ENCODE peak calls at places on chromosomes 16 and 17, in four cellular contexts. M is H9, N is IMR-90, S is H1. Q is an unnamed sample.

GRCh38 chr17:17836818-17837379 is at the start of gene SREBF1:
- DNase-seq in M (peak; percentile 87), N (peak; percentile 37), S (peak; percentile 84), Q (peak; percentile 74)

GRCh38 chr16:24218299-24218698 is 37.8 kb upstream of the CACNG3 start:
- DNase-seq in M (no peak), N (no peak), S (no peak), Q (no peak)

GRCh38 chr16:53220585-53220984 is 165.8 kb downstream of the CHD9 start:
- DNase-seq in M (no peak), N (peak; percentile 58), S (no peak), Q (peak; percentile 65)

GRCh38 chr17:80446645-80447405 is 29.6 kb downstream of the NPTX1 start:
- DNase-seq in M (no peak), N (peak; percentile 58), S (no peak), Q (no peak)

GRCh38 chr16:85033153-85033552 is 5.6 kb downstream of the KIAA0513 start:
- DNase-seq in M (peak; percentile 45), N (no peak), S (no peak), Q (no peak)

GRCh38 chr16:84503751-84504395 is 586 bp downstream of the MEAK7 start:
- DNase-seq in M (no peak), N (peak; percentile 55), S (no peak), Q (no peak)

GRCh38 chr16:29994613-29995329 is 646 bp downstream of the HIRIP3 start:
- DNase-seq in M (no peak), N (peak; percentile 66), S (peak; percentile 90), Q (peak; percentile 69)

GRCh38 chr16:2852731-2853507 is 5.1 kb downstream of the PRSS22 start:
- DNase-seq in M (no peak), N (no peak), S (no peak), Q (no peak)

GRCh38 chr17:81339502-81340296 is 44.6 kb upstream of the SLC38A10 start:
- DNase-seq in M (peak; percentile 78), N (no peak), S (peak; percentile 53), Q (peak; percentile 79)

GRCh38 chr16:56981729-56982271 is 7.6 kb upstream of the NLRC5 start:
- DNase-seq in M (no peak), N (no peak), S (no peak), Q (no peak)

GRCh38 chr16:79339863-79340262 is 260.7 kb downstream of the MAF start:
- DNase-seq in M (no peak), N (no peak), S (no peak), Q (no peak)

GRCh38 chr17:9414471-9414870 is 161.1 kb downstream of the STX8 start:
- DNase-seq in M (no peak), N (no peak), S (no peak), Q (no peak)

GRCh38 chr17:66793810-66794209 is 41.1 kb upstream of the CACNG5 start:
- DNase-seq in M (no peak), N (no peak), S (no peak), Q (no peak)

GRCh38 chr17:67244621-67245072 is 349 bp downstream of the HELZ start:
- DNase-seq in M (no peak), N (no peak), S (no peak), Q (no peak)

GRCh38 chr17:18263885-18264682 is 3.6 kb downstream of the MIEF2 start:
- DNase-seq in M (peak; percentile 49), N (no peak), S (no peak), Q (no peak)

GRCh38 chr16:86531193-86531550 is 20.8 kb downstream of the FOXF1 start:
- DNase-seq in M (no peak), N (no peak), S (no peak), Q (no peak)

GRCh38 chr16:85800321-85800669 is 800 bp downstream of the COX4I1 start:
- DNase-seq in M (no peak), N (no peak), S (no peak), Q (no peak)

GRCh38 chr17:43927101-43927935 is 15.0 kb downstream of the PPY start:
- DNase-seq in M (no peak), N (no peak), S (no peak), Q (no peak)

GRCh38 chr17:42518046-42518754 is 17.8 kb upstream of the NAGLU start:
- DNase-seq in M (peak; percentile 22), N (peak; percentile 98), S (no peak), Q (no peak)

GRCh38 chr17:70871180-70871818 is 702.0 kb downstream of the KCNJ2 start:
- DNase-seq in M (no peak), N (no peak), S (no peak), Q (peak; percentile 17)

GRCh38 chr17:74853048-74853397 is 6.7 kb downstream of the GRIN2C start:
- DNase-seq in M (no peak), N (no peak), S (no peak), Q (no peak)

GRCh38 chr17:6551356-6551755 is 5.0 kb downstream of the PITPNM3 start:
- DNase-seq in M (no peak), N (no peak), S (no peak), Q (no peak)

GRCh38 chr16:50800074-50800473 is 58.2 kb downstream of the CYLD start:
- DNase-seq in M (no peak), N (no peak), S (no peak), Q (peak; percentile 26)

GRCh38 chr17:51342257-51342656 is 81.9 kb downstream of the UTP18 start:
- DNase-seq in M (no peak), N (no peak), S (no peak), Q (no peak)

GRCh38 chr16:49348408-49349176 is 25.0 kb upstream of the C16orf78 start:
- DNase-seq in M (peak; percentile 56), N (no peak), S (no peak), Q (peak; percentile 48)

GRCh38 chr17:81839301-81839700 is 4.5 kb upstream of the PPP1R27 start:
- DNase-seq in M (no peak), N (no peak), S (no peak), Q (no peak)

GRCh38 chr17:74153821-74154430 is 49.6 kb upstream of the RPL38 start:
- DNase-seq in M (peak; percentile 24), N (no peak), S (peak; percentile 38), Q (no peak)

GRCh38 chr17:39709319-39709997 is 9.6 kb downstream of the ERBB2 start:
- DNase-seq in M (no peak), N (no peak), S (no peak), Q (no peak)

GRCh38 chr17:8020251-8020650 is 17.8 kb downstream of the GUCY2D start:
- DNase-seq in M (no peak), N (no peak), S (no peak), Q (no peak)

GRCh38 chr16:54847207-54847606 is 83.5 kb upstream of the IRX5 start:
- DNase-seq in M (no peak), N (no peak), S (no peak), Q (no peak)

DNA sequence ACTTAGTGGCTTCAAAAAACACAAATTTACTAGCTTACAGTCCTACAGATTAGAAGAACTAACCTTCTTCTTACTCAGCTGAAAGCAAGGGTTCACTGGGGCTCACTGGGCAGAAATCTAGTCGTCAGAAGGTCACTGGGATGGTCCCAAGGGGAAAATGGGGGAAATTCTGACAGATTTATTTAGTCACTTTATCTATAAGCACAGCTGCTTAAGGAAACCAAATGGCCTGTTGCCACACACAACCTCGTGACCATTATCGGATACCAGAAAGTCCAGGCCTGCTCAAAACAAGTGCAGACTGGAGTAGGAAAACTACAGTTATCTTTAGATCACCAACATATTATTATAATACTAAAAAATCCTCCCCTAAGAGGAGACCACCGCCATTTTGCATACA is 374.6 kb upstream of the ASIC2 start:
- DNase-seq in M (no peak), N (no peak), S (no peak), Q (no peak)
- H3K27ac ChIP-seq in M (no peak overlapping the region), N (no peak overlapping the region), S (no peak overlapping the region), Q (no peak overlapping the region)

GRCh38 chr16:73066321-73066926 is 18.5 kb upstream of the ZFHX3 start:
- DNase-seq in M (no peak), N (no peak), S (peak; percentile 80), Q (no peak)
- H3K4ac ChIP-seq in M (no peak overlapping the region), N (peak overlapping the region; percentile 51), S (no peak overlapping the region), Q (no peak overlapping the region)

GRCh38 chr16:754208-755097 is 6.1 kb upstream of the MSLN start:
- DNase-seq in M (no peak), N (no peak), S (no peak), Q (no peak)

GRCh38 chr16:759110-759910 is 1.2 kb upstream of the MSLN start:
- DNase-seq in M (no peak), N (no peak), S (no peak), Q (no peak)

GRCh38 chr16:760498-761343 is at the start of gene MSLN:
- DNase-seq in M (no peak), N (no peak), S (no peak), Q (no peak)

GRCh38 chr16:760065-760464 is 469 bp upstream of the MSLN start:
- DNase-seq in M (no peak), N (no peak), S (no peak), Q (no peak)

DNA sequence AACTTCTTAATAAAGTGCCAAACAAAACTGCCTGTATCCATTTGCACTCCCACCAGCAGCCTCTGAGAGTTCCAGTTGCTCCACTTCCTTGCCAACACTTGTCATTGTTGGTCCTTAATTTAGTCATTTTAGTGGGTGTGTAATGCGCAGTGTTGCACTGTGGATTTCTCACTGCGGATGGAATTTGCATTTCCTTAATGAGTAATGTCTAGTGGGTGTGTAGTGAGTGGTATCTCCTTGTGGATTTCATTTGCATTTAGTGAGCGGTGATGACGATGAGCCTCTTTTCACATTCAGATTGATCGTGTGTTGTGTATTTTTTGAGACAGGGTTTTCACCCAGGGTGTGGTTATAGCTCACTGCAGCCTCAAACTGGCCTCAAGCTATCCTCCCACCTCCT is 4.1 kb upstream of the MSLN start:
- DNase-seq in M (no peak), N (no peak), S (no peak), Q (no peak)
- H3K56ac ChIP-seq in M (no peak overlapping the region), N (no peak overlapping the region), S (no peak overlapping the region), Q (no peak overlapping the region)

GRCh38 chr16:26071383-26071782 is 379.6 kb downstream of the HS3ST4 start:
- DNase-seq in M (no peak), N (no peak), S (no peak), Q (no peak)
- H3K27ac ChIP-seq in M (peak overlapping the region; percentile 60), N (no peak overlapping the region), S (peak overlapping the region; percentile 34), Q (no peak overlapping the region)

GRCh38 chr16:71920658-71921057 is 25.3 kb downstream of the IST1 start:
- DNase-seq in M (no peak), N (no peak), S (no peak), Q (no peak)
- H3K4ac ChIP-seq in M (no peak overlapping the region), N (no peak overlapping the region), S (no peak overlapping the region), Q (no peak overlapping the region)

GRCh38 chr17:30116661-30117547 is at the start of gene NSRP1:
- DNase-seq in M (peak; percentile 98), N (peak; percentile 96), S (peak; percentile 94), Q (peak; percentile 98)
- H3K56ac ChIP-seq in M (peak within 1 kb of the TSS; percentile 91), N (peak within 1 kb of the TSS; percentile 98), S (peak within 1 kb of the TSS; percentile 97), Q (peak within 1 kb of the TSS; percentile 93)

DNA sequence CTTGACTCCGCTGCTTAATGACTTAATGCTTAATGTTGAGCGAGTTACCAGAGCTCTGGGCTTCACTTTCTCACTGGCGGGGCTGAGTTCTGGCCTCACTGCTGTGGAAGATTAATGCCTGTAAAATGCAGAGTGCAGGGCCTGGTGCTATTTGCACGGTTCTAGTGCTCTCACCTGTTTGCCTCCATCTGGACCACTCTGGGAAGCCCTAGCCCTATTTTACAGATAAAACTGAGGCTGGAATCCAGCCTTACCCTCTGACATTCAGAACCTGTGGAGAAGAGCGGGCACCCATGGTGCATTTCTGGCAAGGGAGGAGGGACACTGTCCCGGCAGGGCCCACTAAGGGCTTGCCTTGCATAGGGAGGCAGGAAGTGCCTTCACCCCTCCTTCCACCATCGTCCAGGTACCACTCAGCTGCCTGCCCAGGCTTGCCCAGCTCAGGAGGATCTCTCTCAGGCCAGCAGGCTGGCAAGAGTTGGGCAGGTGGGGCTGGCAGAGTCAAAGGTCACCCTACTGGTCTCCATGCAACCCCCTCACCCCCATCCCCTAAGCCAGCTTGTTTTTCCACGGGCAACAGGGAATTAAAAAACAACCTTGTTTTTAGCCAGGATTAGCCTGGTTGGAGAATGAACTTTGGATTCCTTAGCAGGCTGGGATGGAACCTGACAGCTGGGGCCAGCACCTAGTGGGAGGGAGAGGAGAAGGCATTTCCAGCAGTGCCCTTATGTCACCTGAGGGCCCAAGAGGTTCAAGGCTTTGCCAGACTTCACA is 4.1 kb upstream of the UBALD1 start:
- DNase-seq in M (no peak), N (no peak), S (no peak), Q (no peak)
- H3K27ac ChIP-seq in M (no peak overlapping the region), N (no peak overlapping the region), S (peak overlapping the region; percentile 55), Q (no peak overlapping the region)